ENCODE peak calls at places on chromosomes 3 and 15, in five cellular contexts. One of them, this sample, is unnamed.

GRCh38 chr3:45082139-45082538 is 56.0 kb downstream of the CLEC3B start:
- DNase-seq in nephron progenitor cell: no peak
- DNase-seq in A549: no peak
- DNase-seq in GM12865: no peak
- DNase-seq in cardiac fibroblast: peak
- DNase-seq in this sample: peak

GRCh38 chr3:188352196-188352927 is 198.4 kb downstream of the LPP start:
- DNase-seq in cardiac fibroblast: no peak
- DNase-seq in nephron progenitor cell: no peak
- DNase-seq in A549: no peak
- DNase-seq in GM12865: no peak
- DNase-seq in this sample: no peak

GRCh38 chr15:65245096-65245849 is 34.0 kb upstream of the CILP start:
- DNase-seq in nephron progenitor cell: no peak
- DNase-seq in cardiac fibroblast: peak
- DNase-seq in GM12865: no peak
- DNase-seq in A549: no peak
- DNase-seq in this sample: no peak

GRCh38 chr15:89714775-89715174 is 24.2 kb downstream of the WDR93 start:
- DNase-seq in cardiac fibroblast: peak
- DNase-seq in nephron progenitor cell: no peak
- DNase-seq in GM12865: no peak
- DNase-seq in A549: no peak
- DNase-seq in this sample: no peak

GRCh38 chr15:78208887-78209645 is 25.3 kb downstream of the ACSBG1 start:
- DNase-seq in GM12865: no peak
- DNase-seq in cardiac fibroblast: no peak
- DNase-seq in A549: no peak
- DNase-seq in nephron progenitor cell: no peak
- DNase-seq in this sample: no peak

GRCh38 chr3:11641683-11642407 is 1.9 kb downstream of the VGLL4 start:
- DNase-seq in cardiac fibroblast: peak
- DNase-seq in nephron progenitor cell: no peak
- DNase-seq in A549: peak
- DNase-seq in GM12865: peak
- DNase-seq in this sample: peak

GRCh38 chr3:128707935-128708494 is 18.0 kb upstream of the RAB7A start:
- DNase-seq in A549: no peak
- DNase-seq in GM12865: no peak
- DNase-seq in cardiac fibroblast: no peak
- DNase-seq in nephron progenitor cell: no peak
- DNase-seq in this sample: no peak

GRCh38 chr3:117252208-117252607 is 542.6 kb downstream of the TUSC7 start:
- DNase-seq in nephron progenitor cell: no peak
- DNase-seq in cardiac fibroblast: no peak
- DNase-seq in A549: peak
- DNase-seq in GM12865: no peak
- DNase-seq in this sample: peak

GRCh38 chr3:10666621-10667020 is 149.4 kb upstream of the SLC6A11 start:
- DNase-seq in A549: no peak
- DNase-seq in GM12865: peak
- DNase-seq in nephron progenitor cell: no peak
- DNase-seq in cardiac fibroblast: no peak
- DNase-seq in this sample: no peak

GRCh38 chr3:188687389-188687788 is 484.4 kb upstream of the TPRG1 start:
- DNase-seq in nephron progenitor cell: no peak
- DNase-seq in GM12865: no peak
- DNase-seq in A549: no peak
- DNase-seq in cardiac fibroblast: peak
- DNase-seq in this sample: peak

GRCh38 chr3:138976047-138976446 is 29.0 kb downstream of the FOXL2NB start:
- DNase-seq in cardiac fibroblast: no peak
- DNase-seq in A549: no peak
- DNase-seq in GM12865: no peak
- DNase-seq in nephron progenitor cell: no peak
- DNase-seq in this sample: no peak

GRCh38 chr3:123085293-123085949 is 18.6 kb downstream of the PDIA5 start:
- DNase-seq in nephron progenitor cell: no peak
- DNase-seq in GM12865: no peak
- DNase-seq in cardiac fibroblast: no peak
- DNase-seq in A549: no peak
- DNase-seq in this sample: no peak

GRCh38 chr3:75983609-75984290 is 198.4 kb upstream of the ZNF717 start:
- DNase-seq in nephron progenitor cell: no peak
- DNase-seq in A549: no peak
- DNase-seq in cardiac fibroblast: no peak
- DNase-seq in GM12865: no peak
- DNase-seq in this sample: no peak

GRCh38 chr3:61605589-61606175 is 44.3 kb downstream of the PTPRG start:
- DNase-seq in GM12865: no peak
- DNase-seq in A549: no peak
- DNase-seq in nephron progenitor cell: no peak
- DNase-seq in cardiac fibroblast: peak
- DNase-seq in this sample: no peak

GRCh38 chr3:107106316-107106715 is 270.9 kb upstream of the CCDC54 start:
- DNase-seq in nephron progenitor cell: no peak
- DNase-seq in A549: peak
- DNase-seq in GM12865: no peak
- DNase-seq in cardiac fibroblast: peak
- DNase-seq in this sample: no peak

GRCh38 chr3:157176108-157176507 is 16.2 kb upstream of the CCNL1 start:
- DNase-seq in cardiac fibroblast: peak
- DNase-seq in nephron progenitor cell: peak
- DNase-seq in GM12865: no peak
- DNase-seq in A549: no peak
- DNase-seq in this sample: peak

GRCh38 chr3:151777880-151778279 is 36.0 kb upstream of the AADAC start:
- DNase-seq in cardiac fibroblast: no peak
- DNase-seq in GM12865: no peak
- DNase-seq in A549: no peak
- DNase-seq in nephron progenitor cell: no peak
- DNase-seq in this sample: no peak

GRCh38 chr3:106913111-106913698 is 464.0 kb upstream of the CCDC54 start:
- DNase-seq in GM12865: no peak
- DNase-seq in cardiac fibroblast: peak
- DNase-seq in nephron progenitor cell: peak
- DNase-seq in A549: no peak
- DNase-seq in this sample: no peak

GRCh38 chr3:78726545-78726944 is 1041.3 kb downstream of the ROBO1 start:
- DNase-seq in A549: no peak
- DNase-seq in cardiac fibroblast: no peak
- DNase-seq in nephron progenitor cell: no peak
- DNase-seq in GM12865: no peak
- DNase-seq in this sample: no peak

This sample was measured in dermis blood vessel endothelial cell.